ENCODE peak calls at places on chromosomes 6 and 20, in eight cellular contexts. One of them, this sample, is unnamed.

GRCh38 chr20:17735206-17735804 is 35.5 kb downstream of the BANF2 start:
- DNase-seq in GM23248: no peak
- DNase-seq in NT2/D1: no peak
- DNase-seq in stomach: no peak
- DNase-seq in A549: no peak
- DNase-seq in effector memory CD4-positive, alpha-beta T cell: no peak
- DNase-seq in left lung: no peak
- DNase-seq in naive thymus-derived CD4-positive, alpha-beta T cell: no peak
- DNase-seq in this sample: no peak

GRCh38 chr20:37326666-37327065 is 19.3 kb upstream of the SRC start:
- DNase-seq in GM23248: peak; percentile 66
- DNase-seq in NT2/D1: no peak
- DNase-seq in stomach: no peak
- DNase-seq in A549: no peak
- DNase-seq in effector memory CD4-positive, alpha-beta T cell: no peak
- DNase-seq in left lung: no peak
- DNase-seq in naive thymus-derived CD4-positive, alpha-beta T cell: no peak
- DNase-seq in this sample: no peak

GRCh38 chr6:12761376-12762115 is 45.0 kb downstream of the PHACTR1 start:
- DNase-seq in GM23248: peak; percentile 98
- DNase-seq in NT2/D1: no peak
- DNase-seq in stomach: no peak
- DNase-seq in A549: peak; percentile 4
- DNase-seq in effector memory CD4-positive, alpha-beta T cell: no peak
- DNase-seq in left lung: no peak
- DNase-seq in naive thymus-derived CD4-positive, alpha-beta T cell: no peak
- DNase-seq in this sample: no peak

GRCh38 chr6:16822975-16823374 is 61.7 kb upstream of the ATXN1 start:
- DNase-seq in GM23248: no peak
- DNase-seq in NT2/D1: no peak
- DNase-seq in stomach: no peak
- DNase-seq in A549: no peak
- DNase-seq in effector memory CD4-positive, alpha-beta T cell: no peak
- DNase-seq in left lung: no peak
- DNase-seq in naive thymus-derived CD4-positive, alpha-beta T cell: no peak
- DNase-seq in this sample: no peak

GRCh38 chr6:164579035-164579434 is 730.4 kb downstream of the C6orf118 start:
- DNase-seq in GM23248: no peak
- DNase-seq in NT2/D1: no peak
- DNase-seq in stomach: no peak
- DNase-seq in A549: no peak
- DNase-seq in effector memory CD4-positive, alpha-beta T cell: no peak
- DNase-seq in left lung: no peak
- DNase-seq in naive thymus-derived CD4-positive, alpha-beta T cell: no peak
- DNase-seq in this sample: no peak

GRCh38 chr6:170270984-170271593 is 19.8 kb downstream of the DLL1 start:
- DNase-seq in GM23248: no peak
- DNase-seq in NT2/D1: no peak
- DNase-seq in stomach: no peak
- DNase-seq in A549: no peak
- DNase-seq in effector memory CD4-positive, alpha-beta T cell: no peak
- DNase-seq in left lung: peak; percentile 47
- DNase-seq in naive thymus-derived CD4-positive, alpha-beta T cell: no peak
- DNase-seq in this sample: no peak

GRCh38 chr20:5127204-5127858 is 523 bp downstream of the CDS2 start:
- DNase-seq in GM23248: peak; percentile 65
- DNase-seq in NT2/D1: peak; percentile 25
- DNase-seq in stomach: peak; percentile 52
- DNase-seq in A549: peak; percentile 70
- DNase-seq in effector memory CD4-positive, alpha-beta T cell: peak; percentile 64
- DNase-seq in left lung: peak; percentile 92
- DNase-seq in naive thymus-derived CD4-positive, alpha-beta T cell: peak; percentile 23
- DNase-seq in this sample: peak; percentile 88

GRCh38 chr6:117919775-117920492 is 12.9 kb downstream of the SLC35F1 start:
- DNase-seq in GM23248: peak; percentile 6
- DNase-seq in NT2/D1: peak; percentile 47
- DNase-seq in stomach: peak; percentile 29
- DNase-seq in A549: no peak
- DNase-seq in effector memory CD4-positive, alpha-beta T cell: no peak
- DNase-seq in left lung: peak; percentile 78
- DNase-seq in naive thymus-derived CD4-positive, alpha-beta T cell: no peak
- DNase-seq in this sample: no peak

GRCh38 chr6:74871757-74872156 is 334.1 kb downstream of the COL12A1 start:
- DNase-seq in GM23248: peak; percentile 30
- DNase-seq in NT2/D1: no peak
- DNase-seq in stomach: no peak
- DNase-seq in A549: no peak
- DNase-seq in effector memory CD4-positive, alpha-beta T cell: no peak
- DNase-seq in left lung: no peak
- DNase-seq in naive thymus-derived CD4-positive, alpha-beta T cell: no peak
- DNase-seq in this sample: no peak

GRCh38 chr6:111610548-111611172 is 5.0 kb upstream of the TRAF3IP2 start:
- DNase-seq in GM23248: no peak
- DNase-seq in NT2/D1: no peak
- DNase-seq in stomach: no peak
- DNase-seq in A549: no peak
- DNase-seq in effector memory CD4-positive, alpha-beta T cell: no peak
- DNase-seq in left lung: no peak
- DNase-seq in naive thymus-derived CD4-positive, alpha-beta T cell: no peak
- DNase-seq in this sample: no peak

GRCh38 chr20:63351811-63352591 is 9.1 kb downstream of the CHRNA4 start:
- DNase-seq in GM23248: no peak
- DNase-seq in NT2/D1: peak; percentile 63
- DNase-seq in stomach: no peak
- DNase-seq in A549: no peak
- DNase-seq in effector memory CD4-positive, alpha-beta T cell: no peak
- DNase-seq in left lung: peak; percentile 72
- DNase-seq in naive thymus-derived CD4-positive, alpha-beta T cell: no peak
- DNase-seq in this sample: no peak

GRCh38 chr6:83119742-83120300 is 52.4 kb downstream of the DOP1A start:
- DNase-seq in GM23248: no peak
- DNase-seq in NT2/D1: no peak
- DNase-seq in stomach: no peak
- DNase-seq in A549: no peak
- DNase-seq in effector memory CD4-positive, alpha-beta T cell: no peak
- DNase-seq in left lung: no peak
- DNase-seq in naive thymus-derived CD4-positive, alpha-beta T cell: no peak
- DNase-seq in this sample: no peak

GRCh38 chr6:44268095-44268628 is 2.1 kb upstream of the TMEM151B start:
- DNase-seq in GM23248: peak; percentile 45
- DNase-seq in NT2/D1: peak; percentile 64
- DNase-seq in stomach: peak; percentile 69
- DNase-seq in A549: peak; percentile 53
- DNase-seq in effector memory CD4-positive, alpha-beta T cell: peak; percentile 41
- DNase-seq in left lung: no peak
- DNase-seq in naive thymus-derived CD4-positive, alpha-beta T cell: no peak
- DNase-seq in this sample: peak; percentile 64

GRCh38 chr6:157060440-157060949 is 262.8 kb downstream of the TMEM242 start:
- DNase-seq in GM23248: peak; percentile 20
- DNase-seq in NT2/D1: no peak
- DNase-seq in stomach: no peak
- DNase-seq in A549: no peak
- DNase-seq in effector memory CD4-positive, alpha-beta T cell: no peak
- DNase-seq in left lung: no peak
- DNase-seq in naive thymus-derived CD4-positive, alpha-beta T cell: no peak
- DNase-seq in this sample: no peak

GRCh38 chr6:83258517-83258916 is 65.4 kb downstream of the RWDD2A start:
- DNase-seq in GM23248: no peak
- DNase-seq in NT2/D1: no peak
- DNase-seq in stomach: no peak
- DNase-seq in A549: no peak
- DNase-seq in effector memory CD4-positive, alpha-beta T cell: no peak
- DNase-seq in left lung: no peak
- DNase-seq in naive thymus-derived CD4-positive, alpha-beta T cell: no peak
- DNase-seq in this sample: no peak

GRCh38 chr6:126812651-126813050 is 305.8 kb upstream of the RSPO3 start:
- DNase-seq in GM23248: peak; percentile 12
- DNase-seq in NT2/D1: no peak
- DNase-seq in stomach: no peak
- DNase-seq in A549: no peak
- DNase-seq in effector memory CD4-positive, alpha-beta T cell: no peak
- DNase-seq in left lung: no peak
- DNase-seq in naive thymus-derived CD4-positive, alpha-beta T cell: no peak
- DNase-seq in this sample: no peak

GRCh38 chr6:169720207-169720855 is 4.0 kb downstream of the PHF10 start:
- DNase-seq in GM23248: no peak
- DNase-seq in NT2/D1: no peak
- DNase-seq in stomach: no peak
- DNase-seq in A549: no peak
- DNase-seq in effector memory CD4-positive, alpha-beta T cell: no peak
- DNase-seq in left lung: no peak
- DNase-seq in naive thymus-derived CD4-positive, alpha-beta T cell: no peak
- DNase-seq in this sample: no peak

GRCh38 chr20:50533061-50533460 is 22.9 kb downstream of the PTPN1 start:
- DNase-seq in GM23248: peak; percentile 31
- DNase-seq in NT2/D1: no peak
- DNase-seq in stomach: no peak
- DNase-seq in A549: no peak
- DNase-seq in effector memory CD4-positive, alpha-beta T cell: no peak
- DNase-seq in left lung: no peak
- DNase-seq in naive thymus-derived CD4-positive, alpha-beta T cell: no peak
- DNase-seq in this sample: no peak
- H3K4me1 ChIP-seq in GM23248: peaks cover 60% of the 10 kb centered on the region
- H3K4me1 ChIP-seq in NT2/D1: peaks cover 2% of the 10 kb centered on the region
- H3K4me1 ChIP-seq in stomach: peaks cover 42% of the 10 kb centered on the region
- H3K4me1 ChIP-seq in A549: peaks cover 19% of the 10 kb centered on the region
- H3K4me1 ChIP-seq in effector memory CD4-positive, alpha-beta T cell: peaks cover 25% of the 10 kb centered on the region
- H3K4me1 ChIP-seq in left lung: peaks cover 91% of the 10 kb centered on the region
- H3K4me1 ChIP-seq in naive thymus-derived CD4-positive, alpha-beta T cell: peaks cover 24% of the 10 kb centered on the region
- H3K4me1 ChIP-seq in this sample: peaks cover 51% of the 10 kb centered on the region

GRCh38 chr20:48011025-48011424 is 225.7 kb upstream of the SULF2 start:
- DNase-seq in GM23248: no peak
- DNase-seq in NT2/D1: no peak
- DNase-seq in stomach: no peak
- DNase-seq in A549: no peak
- DNase-seq in effector memory CD4-positive, alpha-beta T cell: no peak
- DNase-seq in left lung: no peak
- DNase-seq in naive thymus-derived CD4-positive, alpha-beta T cell: no peak
- DNase-seq in this sample: no peak
- H3K9me3 ChIP-seq in GM23248: no peaks in the 10 kb centered on the region
- H3K9me3 ChIP-seq in NT2/D1: peaks cover 30% of the 10 kb centered on the region
- H3K9me3 ChIP-seq in stomach: peaks cover 14% of the 10 kb centered on the region
- H3K9me3 ChIP-seq in A549: peaks cover 28% of the 10 kb centered on the region
- H3K9me3 ChIP-seq in effector memory CD4-positive, alpha-beta T cell: peaks cover 5% of the 10 kb centered on the region
- H3K9me3 ChIP-seq in left lung: peaks cover 22% of the 10 kb centered on the region
- H3K9me3 ChIP-seq in naive thymus-derived CD4-positive, alpha-beta T cell: peaks cover 7% of the 10 kb centered on the region
- H3K9me3 ChIP-seq in this sample: peaks cover 9% of the 10 kb centered on the region

DNA sequence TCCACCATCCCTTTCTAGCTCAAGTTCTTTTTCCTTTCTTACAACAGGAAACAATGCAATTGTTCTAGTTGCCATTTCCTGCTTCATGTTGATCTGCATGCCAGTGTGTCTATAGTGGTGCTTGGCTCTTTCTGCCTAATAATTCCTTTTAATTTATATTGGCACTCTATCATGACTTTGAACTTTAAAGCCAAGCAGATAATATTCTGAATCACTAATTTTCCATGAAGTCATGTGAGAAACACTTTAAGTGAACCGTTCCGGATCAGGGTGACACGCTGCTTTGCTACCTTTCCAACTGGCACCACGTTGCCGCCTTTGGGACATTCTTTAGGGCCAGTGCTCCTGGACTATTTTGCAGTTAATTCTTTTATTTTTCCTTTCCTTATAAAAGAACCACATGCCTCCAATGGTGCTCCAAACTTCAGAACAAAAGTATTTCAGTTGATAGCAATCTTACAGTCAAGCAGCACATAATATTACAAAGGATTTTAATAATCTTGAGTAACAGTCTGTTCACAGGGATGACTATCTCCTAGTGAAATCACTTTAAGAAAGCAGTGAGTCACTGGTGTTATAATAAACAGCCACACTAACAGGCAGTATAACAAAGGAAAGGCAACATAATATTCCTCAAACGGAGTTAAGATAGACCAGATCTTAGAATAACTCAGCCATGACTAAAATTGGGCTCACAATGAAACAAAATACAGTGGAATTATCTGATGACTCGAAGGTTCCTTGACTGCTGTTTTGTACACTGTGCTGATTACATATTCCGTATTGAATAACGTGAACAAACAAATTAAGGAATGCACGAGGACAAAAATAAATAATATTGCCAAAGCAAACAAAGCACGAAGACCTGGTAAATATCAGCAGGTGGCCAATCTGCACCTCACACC is 19.0 kb upstream of the BLOC1S5 start:
- DNase-seq in GM23248: peak; percentile 96
- DNase-seq in NT2/D1: no peak
- DNase-seq in stomach: peak; percentile 70
- DNase-seq in A549: peak; percentile 31
- DNase-seq in effector memory CD4-positive, alpha-beta T cell: no peak
- DNase-seq in left lung: no peak
- DNase-seq in naive thymus-derived CD4-positive, alpha-beta T cell: no peak
- DNase-seq in this sample: no peak
- H3K4me1 ChIP-seq in GM23248: peaks cover 67% of the 10 kb centered on the region
- H3K4me1 ChIP-seq in NT2/D1: no peaks in the 10 kb centered on the region
- H3K4me1 ChIP-seq in stomach: peaks cover 31% of the 10 kb centered on the region
- H3K4me1 ChIP-seq in A549: peaks cover 71% of the 10 kb centered on the region
- H3K4me1 ChIP-seq in effector memory CD4-positive, alpha-beta T cell: no peaks in the 10 kb centered on the region
- H3K4me1 ChIP-seq in left lung: peaks cover 60% of the 10 kb centered on the region
- H3K4me1 ChIP-seq in naive thymus-derived CD4-positive, alpha-beta T cell: no peaks in the 10 kb centered on the region
- H3K4me1 ChIP-seq in this sample: no peaks in the 10 kb centered on the region

DNA sequence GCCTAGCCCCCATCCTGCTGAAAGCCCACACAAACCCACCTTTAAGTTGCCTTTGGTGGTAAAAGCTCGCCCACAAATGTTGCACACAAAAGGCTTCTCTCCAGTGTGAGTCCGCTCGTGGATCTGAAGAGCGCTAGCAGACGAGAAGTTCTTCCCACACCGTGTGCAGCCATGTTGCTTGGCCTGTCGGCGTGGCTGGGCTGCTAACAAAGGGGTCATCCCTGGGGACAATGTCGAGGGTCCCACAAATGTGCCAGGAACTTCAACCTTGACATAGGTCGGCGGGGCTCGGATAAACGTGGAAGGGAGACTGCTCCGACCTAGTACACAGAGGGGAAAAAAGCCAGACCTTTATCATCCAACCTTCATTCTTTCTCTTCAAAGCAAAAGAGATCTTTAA is 13.5 kb downstream of the SALL4 start:
- DNase-seq in GM23248: no peak
- DNase-seq in NT2/D1: no peak
- DNase-seq in stomach: no peak
- DNase-seq in A549: no peak
- DNase-seq in effector memory CD4-positive, alpha-beta T cell: no peak
- DNase-seq in left lung: peak; percentile 50
- DNase-seq in naive thymus-derived CD4-positive, alpha-beta T cell: no peak
- DNase-seq in this sample: no peak
- H3K9me3 ChIP-seq in GM23248: no peaks in the 10 kb centered on the region
- H3K9me3 ChIP-seq in NT2/D1: no peaks in the 10 kb centered on the region
- H3K9me3 ChIP-seq in stomach: no peaks in the 10 kb centered on the region
- H3K9me3 ChIP-seq in A549: no peaks in the 10 kb centered on the region
- H3K9me3 ChIP-seq in effector memory CD4-positive, alpha-beta T cell: no peaks in the 10 kb centered on the region
- H3K9me3 ChIP-seq in left lung: no peaks in the 10 kb centered on the region
- H3K9me3 ChIP-seq in naive thymus-derived CD4-positive, alpha-beta T cell: no peaks in the 10 kb centered on the region
- H3K9me3 ChIP-seq in this sample: no peaks in the 10 kb centered on the region

This sample was measured in CD4-positive, CD25-positive, alpha-beta regulatory T cell.